ENCODE peak calls at places on chromosomes 5 and 9, in four cellular contexts. One of them, this sample, is unnamed.

GRCh38 chr5:57684299-57684702 is 201.7 kb upstream of the ACTBL2 start:
- DNase-seq in mesendoderm: peak; percentile 57
- DNase-seq in astrocyte: no peak
- DNase-seq in DND-41: no peak
- DNase-seq in this sample: peak; percentile 37

GRCh38 chr5:137072376-137073174 is 426.6 kb downstream of the SPOCK1 start:
- DNase-seq in mesendoderm: no peak
- DNase-seq in astrocyte: peak; percentile 22
- DNase-seq in DND-41: no peak
- DNase-seq in this sample: no peak

GRCh38 chr5:101687630-101688029 is 608.5 kb downstream of the SLCO4C1 start:
- DNase-seq in mesendoderm: no peak
- DNase-seq in astrocyte: peak; percentile 14
- DNase-seq in DND-41: no peak
- DNase-seq in this sample: peak; percentile 9

GRCh38 chr9:2163231-2163885 is 148.2 kb downstream of the SMARCA2 start:
- DNase-seq in mesendoderm: no peak
- DNase-seq in astrocyte: no peak
- DNase-seq in DND-41: no peak
- DNase-seq in this sample: no peak

GRCh38 chr9:6739218-6739617 is 18.6 kb upstream of the KDM4C start:
- DNase-seq in mesendoderm: peak; percentile 32
- DNase-seq in astrocyte: no peak
- DNase-seq in DND-41: no peak
- DNase-seq in this sample: peak; percentile 36

GRCh38 chr5:1868886-1869285 is 13.8 kb downstream of the IRX4 start:
- DNase-seq in mesendoderm: no peak
- DNase-seq in astrocyte: no peak
- DNase-seq in DND-41: no peak
- DNase-seq in this sample: no peak

GRCh38 chr9:110912701-110913291 is 125.5 kb downstream of the LPAR1 start:
- DNase-seq in mesendoderm: no peak
- DNase-seq in astrocyte: peak; percentile 36
- DNase-seq in DND-41: no peak
- DNase-seq in this sample: no peak

GRCh38 chr5:50744761-50745160 is 78.3 kb downstream of the PARP8 start:
- DNase-seq in mesendoderm: no peak
- DNase-seq in astrocyte: peak; percentile 35
- DNase-seq in DND-41: no peak
- DNase-seq in this sample: no peak

GRCh38 chr5:146878471-146879172 is at the start of gene PPP2R2B:
- DNase-seq in mesendoderm: peak; percentile 78
- DNase-seq in astrocyte: peak; percentile 70
- DNase-seq in DND-41: no peak
- DNase-seq in this sample: no peak

GRCh38 chr5:92402045-92402444 is 1018.9 kb upstream of the ARRDC3 start:
- DNase-seq in mesendoderm: no peak
- DNase-seq in astrocyte: peak; percentile 57
- DNase-seq in DND-41: no peak
- DNase-seq in this sample: peak; percentile 4

GRCh38 chr5:10332301-10332700 is 21.2 kb upstream of the MARCHF6 start:
- DNase-seq in mesendoderm: no peak
- DNase-seq in astrocyte: no peak
- DNase-seq in DND-41: no peak
- DNase-seq in this sample: no peak
- H3K4me1 ChIP-seq in mesendoderm: no peaks in the 10 kb centered on the region
- H3K4me1 ChIP-seq in astrocyte: peaks cover 27% of the 10 kb centered on the region
- H3K4me1 ChIP-seq in DND-41: no peaks in the 10 kb centered on the region
- H3K4me1 ChIP-seq in this sample: no peaks in the 10 kb centered on the region

GRCh38 chr9:134367061-134367460 is 40.8 kb downstream of the RXRA start:
- DNase-seq in mesendoderm: no peak
- DNase-seq in astrocyte: no peak
- DNase-seq in DND-41: no peak
- DNase-seq in this sample: no peak

GRCh38 chr9:134367796-134368490 is 41.7 kb downstream of the RXRA start:
- DNase-seq in mesendoderm: no peak
- DNase-seq in astrocyte: no peak
- DNase-seq in DND-41: no peak
- DNase-seq in this sample: no peak

GRCh38 chr9:134369416-134370212 is 43.4 kb downstream of the RXRA start:
- DNase-seq in mesendoderm: no peak
- DNase-seq in astrocyte: no peak
- DNase-seq in DND-41: no peak
- DNase-seq in this sample: no peak

GRCh38 chr9:134370213-134370492 is 43.9 kb downstream of the RXRA start:
- DNase-seq in mesendoderm: no peak
- DNase-seq in astrocyte: no peak
- DNase-seq in DND-41: no peak
- DNase-seq in this sample: no peak

GRCh38 chr9:134368571-134368970 is 42.3 kb downstream of the RXRA start:
- DNase-seq in mesendoderm: no peak
- DNase-seq in astrocyte: no peak
- DNase-seq in DND-41: no peak
- DNase-seq in this sample: no peak
- H3K27ac ChIP-seq in mesendoderm: no peak overlapping the region
- H3K27ac ChIP-seq in astrocyte: no peak overlapping the region
- H3K27ac ChIP-seq in DND-41: no peak overlapping the region
- H3K27ac ChIP-seq in this sample: no peak overlapping the region

GRCh38 chr5:143354025-143354424 is 49.5 kb downstream of the NR3C1 start:
- DNase-seq in mesendoderm: no peak
- DNase-seq in astrocyte: peak; percentile 70
- DNase-seq in DND-41: no peak
- DNase-seq in this sample: no peak
- H3K4me1 ChIP-seq in mesendoderm: no peaks in the 10 kb centered on the region
- H3K4me1 ChIP-seq in astrocyte: peaks cover 24% of the 10 kb centered on the region
- H3K4me1 ChIP-seq in DND-41: peaks cover 57% of the 10 kb centered on the region
- H3K4me1 ChIP-seq in this sample: peaks cover 29% of the 10 kb centered on the region

GRCh38 chr9:85534340-85534739 is 207.4 kb downstream of the AGTPBP1 start:
- DNase-seq in mesendoderm: no peak
- DNase-seq in astrocyte: no peak
- DNase-seq in DND-41: no peak
- DNase-seq in this sample: no peak

GRCh38 chr9:85536514-85536913 is 205.2 kb downstream of the AGTPBP1 start:
- DNase-seq in mesendoderm: no peak
- DNase-seq in astrocyte: no peak
- DNase-seq in DND-41: no peak
- DNase-seq in this sample: no peak

GRCh38 chr9:85533538-85533937 is 208.2 kb downstream of the AGTPBP1 start:
- DNase-seq in mesendoderm: no peak
- DNase-seq in astrocyte: no peak
- DNase-seq in DND-41: no peak
- DNase-seq in this sample: no peak

GRCh38 chr9:85541876-85542275 is 199.9 kb downstream of the AGTPBP1 start:
- DNase-seq in mesendoderm: peak; percentile 30
- DNase-seq in astrocyte: peak; percentile 84
- DNase-seq in DND-41: no peak
- DNase-seq in this sample: no peak

GRCh38 chr9:85536076-85536475 is 205.7 kb downstream of the AGTPBP1 start:
- DNase-seq in mesendoderm: peak; percentile 72
- DNase-seq in astrocyte: peak; percentile 88
- DNase-seq in DND-41: no peak
- DNase-seq in this sample: peak; percentile 38
- H3K27ac ChIP-seq in mesendoderm: no peak overlapping the region
- H3K27ac ChIP-seq in astrocyte: no peak overlapping the region
- H3K27ac ChIP-seq in DND-41: no peak overlapping the region
- H3K27ac ChIP-seq in this sample: no peak overlapping the region

GRCh38 chr9:73155968-73156592 is 4.4 kb downstream of the ANXA1 start:
- DNase-seq in mesendoderm: no peak
- DNase-seq in astrocyte: no peak
- DNase-seq in DND-41: no peak
- DNase-seq in this sample: no peak

GRCh38 chr9:73156593-73157187 is 5.0 kb downstream of the ANXA1 start:
- DNase-seq in mesendoderm: no peak
- DNase-seq in astrocyte: no peak
- DNase-seq in DND-41: no peak
- DNase-seq in this sample: no peak

GRCh38 chr9:73155389-73155788 is 3.7 kb downstream of the ANXA1 start:
- DNase-seq in mesendoderm: no peak
- DNase-seq in astrocyte: no peak
- DNase-seq in DND-41: no peak
- DNase-seq in this sample: no peak

GRCh38 chr9:73157811-73158210 is 6.1 kb downstream of the ANXA1 start:
- DNase-seq in mesendoderm: no peak
- DNase-seq in astrocyte: no peak
- DNase-seq in DND-41: no peak
- DNase-seq in this sample: no peak

GRCh38 chr9:73158723-73159122 is 7.1 kb downstream of the ANXA1 start:
- DNase-seq in mesendoderm: no peak
- DNase-seq in astrocyte: no peak
- DNase-seq in DND-41: no peak
- DNase-seq in this sample: no peak
- H3K4me1 ChIP-seq in mesendoderm: no peaks in the 10 kb centered on the region
- H3K4me1 ChIP-seq in astrocyte: peaks cover 20% of the 10 kb centered on the region
- H3K4me1 ChIP-seq in DND-41: peaks cover 51% of the 10 kb centered on the region
- H3K4me1 ChIP-seq in this sample: peaks cover 29% of the 10 kb centered on the region

GRCh38 chr5:14202462-14202861 is 59.3 kb downstream of the TRIO start:
- DNase-seq in mesendoderm: peak; percentile 51
- DNase-seq in astrocyte: peak; percentile 80
- DNase-seq in DND-41: no peak
- DNase-seq in this sample: no peak

GRCh38 chr5:14197056-14197455 is 53.9 kb downstream of the TRIO start:
- DNase-seq in mesendoderm: peak; percentile 67
- DNase-seq in astrocyte: no peak
- DNase-seq in DND-41: no peak
- DNase-seq in this sample: no peak

GRCh38 chr5:14201325-14202061 is 58.4 kb downstream of the TRIO start:
- DNase-seq in mesendoderm: peak; percentile 70
- DNase-seq in astrocyte: peak; percentile 89
- DNase-seq in DND-41: no peak
- DNase-seq in this sample: no peak

GRCh38 chr5:14199902-14200301 is 56.8 kb downstream of the TRIO start:
- DNase-seq in mesendoderm: no peak
- DNase-seq in astrocyte: no peak
- DNase-seq in DND-41: no peak
- DNase-seq in this sample: no peak

GRCh38 chr5:14200312-14200990 is 57.3 kb downstream of the TRIO start:
- DNase-seq in mesendoderm: no peak
- DNase-seq in astrocyte: no peak
- DNase-seq in DND-41: no peak
- DNase-seq in this sample: no peak
- H3K27ac ChIP-seq in mesendoderm: no peak overlapping the region
- H3K27ac ChIP-seq in astrocyte: peak overlapping the region; percentile 55
- H3K27ac ChIP-seq in DND-41: no peak overlapping the region
- H3K27ac ChIP-seq in this sample: no peak overlapping the region

DNA sequence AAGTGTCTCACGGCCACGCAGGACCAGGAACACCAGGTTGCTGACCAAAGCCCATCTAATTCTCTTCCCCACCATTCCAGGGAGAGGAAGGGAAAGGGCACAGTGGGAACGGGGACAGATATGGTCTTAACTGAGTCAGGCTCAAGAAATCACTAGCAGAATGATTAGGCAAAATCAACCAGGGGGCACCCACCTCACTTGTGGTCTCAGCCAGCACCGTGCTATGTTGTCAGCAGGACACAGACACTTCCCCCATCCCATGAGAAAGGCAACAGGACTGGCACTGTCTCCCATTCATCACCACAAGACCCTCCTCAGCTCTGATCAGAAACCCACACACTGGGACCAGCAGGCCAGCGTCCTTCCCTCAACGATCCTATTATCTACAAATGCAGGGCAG is 2.9 kb downstream of the BICD2 start:
- DNase-seq in mesendoderm: no peak
- DNase-seq in astrocyte: no peak
- DNase-seq in DND-41: no peak
- DNase-seq in this sample: no peak
- H3K4me1 ChIP-seq in mesendoderm: peaks cover 14% of the 10 kb centered on the region
- H3K4me1 ChIP-seq in astrocyte: peaks cover 12% of the 10 kb centered on the region
- H3K4me1 ChIP-seq in DND-41: peaks cover 35% of the 10 kb centered on the region
- H3K4me1 ChIP-seq in this sample: peaks cover 12% of the 10 kb centered on the region

DNA sequence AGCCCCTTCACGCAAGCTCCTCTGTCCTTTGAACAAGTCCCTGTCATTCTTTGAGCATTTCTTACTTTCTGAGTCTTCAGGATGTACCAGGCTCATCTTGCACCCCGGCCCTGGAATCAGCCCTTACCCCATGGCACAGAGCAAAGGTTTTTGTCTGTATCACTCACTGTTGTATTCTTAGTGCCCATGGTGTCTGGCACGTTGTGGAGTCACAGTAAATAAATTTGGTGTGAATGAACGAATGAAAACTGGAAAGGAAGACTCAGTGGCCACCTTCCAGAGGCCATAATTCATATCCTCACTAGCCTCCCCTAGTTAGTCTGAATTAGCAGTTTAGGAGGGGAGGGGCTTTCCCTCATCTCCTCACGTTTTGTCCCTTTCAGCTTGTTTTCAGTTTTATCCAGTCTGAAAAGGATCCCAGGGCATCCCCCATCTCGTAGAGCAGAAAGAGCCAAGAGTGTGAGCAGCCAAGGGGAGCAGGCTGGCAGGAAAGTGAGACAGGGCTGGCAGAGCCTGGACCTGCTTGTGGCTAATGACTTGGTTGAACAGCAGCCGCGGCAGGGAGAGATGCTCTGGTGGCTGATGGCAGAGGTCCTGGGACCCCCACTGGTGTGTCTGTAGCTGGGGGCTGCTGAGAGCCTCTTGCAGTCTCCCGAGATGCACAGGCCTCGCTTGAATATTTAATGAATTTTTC is 42.7 kb downstream of the ZNF618 start:
- DNase-seq in mesendoderm: no peak
- DNase-seq in astrocyte: no peak
- DNase-seq in DND-41: no peak
- DNase-seq in this sample: no peak
- H3K27ac ChIP-seq in mesendoderm: no peak overlapping the region
- H3K27ac ChIP-seq in astrocyte: no peak overlapping the region
- H3K27ac ChIP-seq in DND-41: no peak overlapping the region
- H3K27ac ChIP-seq in this sample: no peak overlapping the region